ENCODE peak calls at places on chromosomes 7 and 10, in four cellular contexts. S, U, F and J are unnamed samples.

GRCh38 chr7:114104035-114104434 is 185.2 kb upstream of the PPP1R3A start:
- DNase-seq in S (peak), U (no peak), F (no peak), J (no peak)

GRCh38 chr7:55961994-55962393 is 2.4 kb upstream of the NIPSNAP2 start:
- DNase-seq in S (no peak), U (no peak), F (no peak), J (no peak)

GRCh38 chr7:27204851-27205322 is 5.0 kb upstream of the HOXA13 start:
- DNase-seq in S (peak), U (no peak), F (no peak), J (no peak)

GRCh38 chr10:59817806-59818205 is 64.6 kb upstream of the MRLN start:
- DNase-seq in S (peak), U (no peak), F (no peak), J (no peak)

GRCh38 chr7:6604458-6604857 is 11.0 kb upstream of the ZNF853 start:
- DNase-seq in S (no peak), U (no peak), F (no peak), J (no peak)

GRCh38 chr7:92631067-92631829 is 41.1 kb upstream of the FAM133B start:
- DNase-seq in S (no peak), U (peak), F (no peak), J (no peak)

GRCh38 chr10:31803606-31804195 is 124.9 kb downstream of the ARHGAP12 start:
- DNase-seq in S (peak), U (no peak), F (no peak), J (no peak)

GRCh38 chr7:3482147-3482921 is 181.3 kb downstream of the SDK1 start:
- DNase-seq in S (peak), U (peak), F (peak), J (no peak)

GRCh38 chr10:986137-986825 is 2.0 kb upstream of the GTPBP4 start:
- DNase-seq in S (peak), U (peak), F (peak), J (no peak)

GRCh38 chr7:50477640-50478039 is 27.5 kb upstream of the FIGNL1 start:
- DNase-seq in S (no peak), U (no peak), F (peak), J (peak)

GRCh38 chr10:23686722-23687121 is 247.8 kb downstream of the OTUD1 start:
- DNase-seq in S (no peak), U (no peak), F (no peak), J (no peak)

GRCh38 chr7:47809387-47809786 is 138.9 kb downstream of the PKD1L1 start:
- DNase-seq in S (no peak), U (no peak), F (peak), J (peak)